ENCODE peak calls at places on chromosomes 3 and 15, in four cellular contexts. O is heart left ventricle, M is adrenal gland, P is Peyer's patch. K is an unnamed sample.

GRCh38 chr3:55617385-55617784 is 130.3 kb upstream of the WNT5A start:
- DNase-seq in O (no peak), M (no peak), P (no peak), K (no peak)

GRCh38 chr3:143634991-143635390 is 213.3 kb downstream of the SLC9A9 start:
- DNase-seq in O (no peak), P (no peak), M (no peak), K (no peak)

GRCh38 chr3:112086857-112087524 is 802 bp downstream of the C3orf52 start:
- DNase-seq in P (no peak), O (no peak), M (no peak), K (no peak)

GRCh38 chr3:124347418-124347817 is 355.5 kb upstream of the ROPN1 start:
- DNase-seq in O (no peak), P (no peak), M (no peak), K (no peak)

GRCh38 chr3:120311863-120312794 is 27.1 kb upstream of the GPR156 start:
- DNase-seq in O (no peak), M (no peak), P (no peak), K (no peak)

GRCh38 chr3:68059628-68060027 is 405.2 kb upstream of the SUCLG2 start:
- DNase-seq in M (no peak), O (no peak), P (no peak), K (no peak)

GRCh38 chr3:37770336-37770735 is 91.3 kb upstream of the CTDSPL start:
- DNase-seq in O (no peak), P (no peak), M (no peak), K (no peak)

GRCh38 chr15:77083381-77084160 is 12.7 kb upstream of the TSPAN3 start:
- DNase-seq in M (peak; percentile 79), O (peak; percentile 82), P (peak; percentile 89), K (peak; percentile 88)

GRCh38 chr3:71725279-71725991 is at the start of gene EIF4E3:
- DNase-seq in O (peak; percentile 46), P (peak; percentile 27), M (peak; percentile 33), K (no peak)

GRCh38 chr15:99421172-99421656 is 144.6 kb upstream of the MEF2A start:
- DNase-seq in O (no peak), M (no peak), P (no peak), K (no peak)

GRCh38 chr3:125192190-125193035 is 20.1 kb downstream of the SLC12A8 start:
- DNase-seq in P (no peak), M (no peak), O (no peak), K (no peak)

GRCh38 chr3:146546366-146546965 is 2.1 kb upstream of the PLSCR1 start:
- DNase-seq in P (no peak), M (no peak), O (no peak), K (no peak)

GRCh38 chr3:197599089-197599765 is 43.5 kb upstream of the BDH1 start:
- DNase-seq in P (peak; percentile 66), M (peak; percentile 77), O (peak; percentile 65), K (peak; percentile 74)

GRCh38 chr15:22878103-22878502 is 39.6 kb downstream of the NIPA2 start:
- DNase-seq in M (no peak), O (no peak), P (no peak), K (no peak)

GRCh38 chr15:45660231-45660979 is 25.6 kb downstream of the SQOR start:
- DNase-seq in O (no peak), P (no peak), M (no peak), K (no peak)

GRCh38 chr3:120145498-120146285 is 51.4 kb upstream of the GSK3B start:
- DNase-seq in O (no peak), M (no peak), P (no peak), K (peak; percentile 56)

GRCh38 chr3:12286927-12287726 is 1.7 kb upstream of the PPARG start:
- DNase-seq in M (no peak), O (peak; percentile 30), P (no peak), K (no peak)

GRCh38 chr3:77795013-77795412 is 755.1 kb downstream of the ROBO2 start:
- DNase-seq in O (no peak), M (no peak), P (no peak), K (no peak)

GRCh38 chr3:129533406-129533805 is 5.0 kb downstream of the RHO start:
- DNase-seq in O (no peak), P (no peak), M (no peak), K (no peak)

GRCh38 chr15:45454825-45455224 is 67.7 kb downstream of the SLC30A4 start:
- DNase-seq in P (peak; percentile 83), M (peak; percentile 26), O (peak; percentile 30), K (peak; percentile 89)

GRCh38 chr3:62439176-62439813 is 65.9 kb upstream of the FEZF2 start:
- DNase-seq in O (no peak), M (no peak), P (no peak), K (no peak)

GRCh38 chr15:93158104-93158503 is 69.1 kb upstream of the RGMA start:
- DNase-seq in M (no peak), P (no peak), O (no peak), K (no peak)

GRCh38 chr15:64356443-64357040 is 569 bp upstream of the CSNK1G1 start:
- DNase-seq in M (no peak), P (no peak), O (no peak), K (no peak)

GRCh38 chr3:28917895-28918294 is 363.0 kb upstream of the RBMS3 start:
- DNase-seq in P (no peak), M (no peak), O (no peak), K (no peak)

GRCh38 chr15:77584201-77584600 is 48.5 kb downstream of the LINGO1 start:
- DNase-seq in P (no peak), O (no peak), M (no peak), K (no peak)

GRCh38 chr15:43285609-43286037 is 18.9 kb upstream of the TGM5 start:
- DNase-seq in P (peak; percentile 55), M (peak; percentile 56), O (no peak), K (peak; percentile 65)

GRCh38 chr3:32239638-32240550 is 1.4 kb downstream of the CMTM8 start:
- DNase-seq in M (no peak), O (no peak), P (peak; percentile 53), K (no peak)

DNA sequence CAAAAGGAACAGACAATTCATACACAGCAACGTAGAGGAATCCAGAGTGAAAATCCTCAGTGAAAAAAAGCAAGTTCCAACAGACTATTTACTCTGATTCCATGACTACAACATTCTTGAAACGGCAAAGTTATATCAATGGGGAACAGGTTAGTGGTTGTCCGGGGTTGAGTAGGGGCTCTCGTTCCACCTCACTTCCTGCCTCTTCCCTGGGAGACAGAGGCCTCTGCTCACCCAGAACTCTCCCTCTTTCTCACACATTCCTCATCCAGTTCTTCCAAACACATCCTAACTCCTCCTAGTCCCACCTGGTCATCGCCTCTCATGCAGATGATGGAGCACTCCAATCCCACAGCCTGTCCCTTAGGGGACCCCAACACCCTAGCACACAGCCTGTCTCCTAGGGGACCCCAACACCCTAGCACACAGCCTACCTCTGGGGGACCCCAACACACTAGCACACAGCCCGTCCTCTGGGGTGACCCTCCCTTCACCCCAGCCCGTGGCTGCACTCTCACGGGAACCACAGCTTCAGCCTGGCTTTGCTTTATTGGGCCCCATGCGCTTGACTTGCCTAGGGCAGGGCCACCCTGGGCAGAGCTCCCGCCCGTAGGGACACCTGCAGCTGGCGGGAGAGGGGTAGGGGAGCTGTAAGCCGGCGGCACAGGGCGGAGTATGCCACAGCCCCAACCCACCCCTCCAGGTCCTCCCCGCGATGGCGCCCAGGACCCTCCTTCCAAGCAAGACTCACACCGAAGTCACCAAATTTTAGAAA is 5.2 kb downstream of the OCA2 start:
- DNase-seq in O (no peak), M (no peak), P (no peak), K (peak; percentile 77)
- H3K4me3 ChIP-seq in O (peak overlapping the region; percentile 60), M (no peak overlapping the region), P (no peak overlapping the region), K (no peak overlapping the region)

GRCh38 chr15:58330468-58330793 is 101.4 kb upstream of the LIPC start:
- DNase-seq in P (no peak), M (no peak), O (no peak), K (no peak)
- TF ChIP-seq POLR2A in P (no peak), M (no peak), O (no peak), K (no peak)

GRCh38 chr15:34584996-34585395 is 1.5 kb upstream of the GOLGA8B start:
- DNase-seq in P (no peak), O (no peak), M (no peak), K (no peak)

GRCh38 chr15:34584321-34584668 is 844 bp upstream of the GOLGA8B start:
- DNase-seq in P (no peak), M (no peak), O (no peak), K (no peak)

GRCh38 chr15:34582461-34583357 is 742 bp downstream of the GOLGA8B start:
- DNase-seq in M (peak; percentile 43), O (no peak), P (peak; percentile 32), K (no peak)

GRCh38 chr15:34583399-34584320 is at the start of gene GOLGA8B:
- DNase-seq in O (peak; percentile 37), P (peak; percentile 73), M (peak; percentile 79), K (peak; percentile 90)

DNA sequence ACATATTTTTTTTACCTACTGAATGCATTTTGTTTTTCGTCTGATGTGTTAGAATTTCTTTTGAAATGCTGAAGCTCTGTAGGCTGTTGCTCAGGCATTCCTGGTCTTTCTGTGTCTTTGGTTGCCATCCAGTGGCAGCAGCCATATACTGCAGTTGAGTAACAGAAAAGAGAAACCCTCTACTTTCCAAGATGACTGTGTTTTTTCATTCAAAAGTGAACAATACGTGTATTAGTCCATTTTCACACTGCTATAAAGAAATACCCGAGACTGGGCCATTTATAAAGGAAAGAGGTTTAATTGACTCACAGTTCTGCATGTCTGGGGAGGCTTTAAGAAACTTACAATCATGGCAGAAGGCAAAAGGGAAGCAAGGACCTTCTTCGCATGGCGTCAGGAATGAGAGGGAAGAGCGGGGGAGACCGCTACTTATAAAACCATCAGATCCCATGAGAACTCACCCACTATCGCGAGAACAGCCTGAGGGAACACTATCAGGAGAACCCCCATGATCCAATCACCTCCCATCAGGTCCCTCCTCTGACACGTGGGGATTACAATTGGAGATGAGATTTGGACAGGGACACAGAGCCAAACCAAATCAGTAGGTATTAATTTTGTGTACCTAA is 4.7 kb upstream of the GOLGA8B start:
- DNase-seq in P (peak; percentile 54), O (peak; percentile 43), M (peak; percentile 71), K (peak; percentile 63)
- H3K4me3 ChIP-seq in P (no peak overlapping the region), O (peak overlapping the region; percentile 29), M (no peak overlapping the region), K (no peak overlapping the region)

GRCh38 chr15:40345225-40345866 is 4.6 kb upstream of the CCDC9B start:
- DNase-seq in P (no peak), M (no peak), O (no peak), K (no peak)

GRCh38 chr15:40347559-40348470 is 3.0 kb upstream of the PHGR1 start:
- DNase-seq in M (no peak), O (no peak), P (no peak), K (no peak)

GRCh38 chr15:40344631-40345120 is 3.9 kb upstream of the CCDC9B start:
- DNase-seq in P (peak; percentile 62), O (peak; percentile 66), M (peak; percentile 63), K (no peak)

GRCh38 chr15:40346579-40347558 is 4.0 kb upstream of the PHGR1 start:
- DNase-seq in O (no peak), M (no peak), P (no peak), K (no peak)

DNA sequence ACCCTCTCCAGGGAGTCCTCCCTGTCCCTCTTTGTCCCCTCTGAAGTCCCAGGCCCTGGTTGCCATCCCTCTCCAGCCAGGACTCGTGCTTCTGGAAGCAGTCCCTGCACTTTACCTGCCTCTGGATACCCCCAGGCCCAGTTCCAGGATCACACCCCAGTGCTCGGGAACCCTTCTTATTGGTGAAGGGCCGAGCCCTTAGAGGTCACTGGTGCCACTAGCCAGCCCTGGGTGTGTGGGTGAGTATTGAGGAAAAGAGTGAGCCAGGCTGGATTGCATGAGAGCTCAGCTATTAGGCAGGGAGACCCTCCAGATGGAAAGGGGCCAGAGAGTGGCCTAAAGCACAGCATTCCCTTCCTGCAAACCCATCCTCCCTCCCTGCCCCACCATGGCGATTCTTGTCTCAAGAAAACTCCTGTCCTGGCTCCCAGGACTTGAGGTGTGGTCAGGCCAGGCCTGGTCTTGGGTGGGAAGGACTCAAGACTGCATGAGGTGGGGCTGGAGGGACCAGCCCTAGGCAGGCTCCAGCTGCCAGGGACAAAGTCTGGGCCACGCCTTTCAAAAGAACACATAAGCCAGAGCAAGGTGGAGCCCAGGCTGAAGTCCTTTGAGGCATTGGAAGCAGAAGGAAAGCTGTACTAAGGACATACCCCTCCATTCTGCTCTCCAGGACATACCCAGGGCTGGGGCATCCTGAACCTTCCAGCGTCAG is 4.8 kb upstream of the PHGR1 start:
- DNase-seq in P (no peak), M (no peak), O (no peak), K (no peak)
- TF ChIP-seq POLR2A in P (peak; percentile 89), M (no peak), O (no peak), K (no peak)